ENCODE peak calls at places on chromosomes 12 and 14, in seven cellular contexts. A is NCI-H524; H is mesendoderm; X is colonic mucosa; M is stimulated activated CD8-positive, alpha-beta memory T cell treated with anti-CD3 and anti-CD28 coated beads, Interleukin-15, amount 100 ng/mL, for 24 hours; E is cardiac muscle cell; V is body of pancreas. C is an unnamed sample.

GRCh38 chr12:97716356-97716755 is 253.8 kb downstream of the RMST start:
- DNase-seq in M (no peak), E (peak), A (no peak), X (no peak), H (peak), V (no peak), C (peak)

GRCh38 chr12:67885370-67886169 is 103.7 kb upstream of the IFNG-AS1 start:
- DNase-seq in E (no peak), A (no peak), M (no peak), V (no peak), X (no peak), H (peak), C (no peak)

GRCh38 chr14:74955229-74955999 is at the start of gene PGF:
- DNase-seq in X (peak), M (no peak), E (peak), A (peak), H (peak), V (peak), C (peak)

GRCh38 chr12:78442454-78442801 is 422.1 kb upstream of the SYT1 start:
- DNase-seq in E (no peak), M (no peak), X (no peak), H (no peak), A (no peak), V (no peak), C (no peak)

GRCh38 chr14:68407275-68407674 is 385.6 kb downstream of the ZFP36L1 start:
- DNase-seq in H (no peak), V (no peak), M (no peak), X (no peak), E (no peak), A (no peak), C (no peak)

GRCh38 chr12:48016373-48017020 is 12.2 kb upstream of the COL2A1 start:
- DNase-seq in E (no peak), H (no peak), A (no peak), V (no peak), X (no peak), M (no peak), C (no peak)

GRCh38 chr12:5556033-5556614 is 124.2 kb downstream of the NTF3 start:
- DNase-seq in A (no peak), X (peak), H (peak), E (no peak), V (no peak), M (no peak), C (no peak)

GRCh38 chr12:50507930-50508329 is 3.1 kb downstream of the DIP2B start:
- DNase-seq in H (no peak), M (no peak), X (no peak), V (no peak), A (no peak), E (no peak), C (no peak)